ENCODE peak calls at places on chromosomes 2 and 18, in five cellular contexts. V is neuronal stem cell, O is trophoblast cell, D is mesenchymal stem cell, J is H1. B is an unnamed sample.

GRCh38 chr2:21939961-21940360 is 816.2 kb downstream of the TDRD15 start:
- DNase-seq in V (no peak), O (no peak), D (peak), J (no peak), B (no peak)

GRCh38 chr2:140506606-140507005 is 1624.2 kb downstream of the LRP1B start:
- DNase-seq in V (no peak), O (no peak), D (peak), J (no peak), B (no peak)

GRCh38 chr2:104845552-104845931 is 8.4 kb upstream of the POU3F3 start:
- DNase-seq in V (no peak), O (no peak), D (no peak), J (no peak), B (no peak)

GRCh38 chr18:22238681-22239080 is 69.3 kb downstream of the GATA6 start:
- DNase-seq in V (no peak), O (no peak), D (no peak), J (no peak), B (no peak)

GRCh38 chr2:143259368-143259958 is 130.2 kb downstream of the ARHGAP15 start:
- DNase-seq in V (peak), O (peak), D (peak), J (peak), B (peak)

GRCh38 chr2:76711490-76711889 is 810.7 kb downstream of the LRRTM4 start:
- DNase-seq in V (no peak), O (no peak), D (no peak), J (no peak), B (peak)

GRCh38 chr18:31656754-31657153 is 27.6 kb downstream of the B4GALT6 start:
- DNase-seq in V (no peak), O (no peak), D (no peak), J (no peak), B (no peak)

GRCh38 chr2:240287011-240287410 is 146.6 kb upstream of the OTOS start:
- DNase-seq in V (no peak), O (no peak), D (no peak), J (no peak), B (no peak)

GRCh38 chr2:229620759-229621158 is 93.6 kb downstream of the DNER start:
- DNase-seq in V (no peak), O (no peak), D (no peak), J (no peak), B (no peak)

GRCh38 chr2:45882707-45883106 is 231.2 kb downstream of the PRKCE start:
- DNase-seq in V (no peak), O (no peak), D (peak), J (no peak), B (no peak)

GRCh38 chr18:2988041-2988794 is 24.7 kb downstream of the LPIN2 start:
- DNase-seq in V (no peak), O (no peak), D (peak), J (no peak), B (no peak)

GRCh38 chr2:240207661-240208060 is 67.2 kb upstream of the OTOS start:
- DNase-seq in V (no peak), O (no peak), D (no peak), J (no peak), B (no peak)

GRCh38 chr2:80417737-80418136 is 113.2 kb upstream of the LRRTM1 start:
- DNase-seq in V (no peak), O (no peak), D (no peak), J (no peak), B (no peak)

GRCh38 chr2:209936106-209936663 is 66.3 kb upstream of the RPE start:
- DNase-seq in V (no peak), O (no peak), D (no peak), J (no peak), B (no peak)

GRCh38 chr2:25165992-25166618 is 2.3 kb downstream of the POMC start:
- DNase-seq in V (no peak), O (peak), D (no peak), J (no peak), B (peak)

GRCh38 chr2:197997083-197997541 is 192.7 kb downstream of the PLCL1 start:
- DNase-seq in V (no peak), O (no peak), D (no peak), J (no peak), B (no peak)

GRCh38 chr2:94875064-94875819 is 4.0 kb downstream of the TEKT4 start:
- DNase-seq in V (no peak), O (no peak), D (no peak), J (no peak), B (no peak)

GRCh38 chr2:45278345-45279078 is 269.3 kb upstream of the SIX2 start:
- DNase-seq in V (no peak), O (no peak), D (no peak), J (no peak), B (no peak)

GRCh38 chr2:234978466-234979203 is 26.8 kb downstream of the SH3BP4 start:
- DNase-seq in V (no peak), O (no peak), D (no peak), J (no peak), B (no peak)

GRCh38 chr2:100938031-100939026 is 63.8 kb upstream of the RPL31 start:
- DNase-seq in V (no peak), O (no peak), D (no peak), J (no peak), B (no peak)

DNA sequence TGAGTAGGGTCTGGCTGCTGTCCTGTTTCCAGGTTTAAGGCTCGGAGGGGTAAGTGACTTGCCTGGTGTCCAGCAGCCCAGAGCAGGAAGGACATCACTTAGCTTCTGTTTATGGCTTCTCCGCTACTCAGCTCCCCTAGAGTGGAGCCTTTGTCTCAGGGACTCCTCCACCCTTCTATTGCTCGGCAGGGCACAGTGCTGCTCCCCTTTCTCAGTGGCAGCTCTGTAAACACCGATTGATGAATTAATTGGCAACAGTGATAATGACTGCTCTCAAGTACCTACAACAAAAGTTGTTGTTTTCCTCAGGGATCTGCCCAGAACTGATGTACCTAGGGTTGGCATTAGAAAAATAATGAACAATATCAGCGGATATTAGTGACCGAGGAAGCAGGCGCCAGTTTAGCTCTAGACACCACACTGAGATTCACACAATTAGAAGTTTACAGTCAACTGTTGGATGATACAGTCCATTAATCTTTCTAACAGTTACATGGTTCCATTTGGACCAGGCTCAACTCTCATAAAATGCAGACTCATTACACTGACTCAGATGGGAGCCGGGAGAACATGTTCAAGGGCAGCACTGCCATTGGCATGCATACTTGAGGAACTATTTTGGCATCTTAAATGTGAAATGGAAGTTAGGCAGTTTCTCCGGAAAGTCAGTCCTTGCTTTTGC is 265.7 kb downstream of the MTX2 start:
- DNase-seq in V (no peak), O (no peak), D (no peak), J (no peak), B (no peak)
- H2BK12ac ChIP-seq in V (no peak), O (no peak), D (no peak), J (no peak), B (no peak)

GRCh38 chr2:159753797-159754196 is 41.5 kb downstream of the MARCHF7 start:
- DNase-seq in V (no peak), O (no peak), D (no peak), J (no peak), B (no peak)
- H2BK12ac ChIP-seq in V (no peak), O (no peak), D (no peak), J (no peak), B (no peak)

GRCh38 chr18:7164610-7165009 is 47.0 kb upstream of the LAMA1 start:
- DNase-seq in V (no peak), O (no peak), D (no peak), J (no peak), B (no peak)
- H2BK12ac ChIP-seq in V (no peak), O (no peak), D (no peak), J (no peak), B (no peak)

GRCh38 chr2:221561770-221562169 is 10.3 kb downstream of the EPHA4 start:
- DNase-seq in V (no peak), O (no peak), D (no peak), J (no peak), B (no peak)
- H2BK12ac ChIP-seq in V (no peak), O (no peak), D (no peak), J (no peak), B (no peak)

GRCh38 chr2:989766-990467 is 39.3 kb downstream of the SNTG2 start:
- DNase-seq in V (peak), O (no peak), D (no peak), J (no peak), B (no peak)
- H2BK12ac ChIP-seq in V (no peak), O (no peak), D (no peak), J (no peak), B (no peak)

DNA sequence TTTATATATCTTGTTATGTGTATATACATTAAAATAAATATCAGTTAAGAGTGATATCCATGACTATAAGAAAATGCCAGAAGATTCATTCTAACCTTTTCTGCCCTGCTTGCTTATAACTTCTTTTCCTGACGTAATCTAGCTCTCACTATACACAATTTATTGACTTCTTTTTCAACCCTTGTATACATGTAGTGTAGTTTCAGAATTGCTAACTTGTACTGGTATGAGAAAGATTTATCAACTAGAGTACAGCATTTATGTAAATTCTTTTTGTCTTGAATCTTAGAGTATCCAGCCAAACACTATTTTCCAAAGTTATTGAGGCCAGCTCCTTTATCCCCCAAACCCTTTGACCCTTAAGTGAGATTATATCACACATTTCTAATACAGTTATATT is 798.0 kb upstream of the RAB6C start:
- DNase-seq in V (no peak), O (no peak), D (no peak), J (no peak), B (no peak)
- H2BK12ac ChIP-seq in V (no peak), O (no peak), D (no peak), J (no peak), B (no peak)